ENCODE peak calls at places on chromosome 3, in seven cellular contexts. K is astrocyte, J is H1, G is GM12878, D is fibroblast of lung, N is MM.1S, T is PC-9. X is an unnamed sample.

GRCh38 chr3:177929310-177929709 is 606.9 kb upstream of the KCNMB2 start:
- DNase-seq in K (peak; percentile 55), J (no peak), G (no peak), D (peak; percentile 60), N (no peak), T (no peak), X (no peak)

GRCh38 chr3:112056451-112056929 is 22.0 kb downstream of the TMPRSS7 start:
- DNase-seq in K (peak; percentile 88), J (no peak), G (no peak), D (peak; percentile 89), N (no peak), T (no peak), X (no peak)

GRCh38 chr3:159829056-159829995 is 159.3 kb upstream of the IL12A start:
- DNase-seq in K (no peak), J (no peak), G (no peak), D (peak; percentile 41), N (no peak), T (peak; percentile 87), X (peak; percentile 86)

GRCh38 chr3:160755776-160756304 is at the start of gene PPM1L:
- DNase-seq in K (peak; percentile 25), J (no peak), G (no peak), D (peak; percentile 56), N (peak; percentile 73), T (peak; percentile 47), X (peak; percentile 67)

GRCh38 chr3:131526801-131527347 is 24.1 kb upstream of the MRPL3 start:
- DNase-seq in K (peak; percentile 40), J (peak; percentile 84), G (no peak), D (peak; percentile 65), N (no peak), T (no peak), X (peak; percentile 74)

GRCh38 chr3:10748040-10748439 is 68.0 kb upstream of the SLC6A11 start:
- DNase-seq in K (no peak), J (no peak), G (no peak), D (no peak), N (no peak), T (no peak), X (no peak)

GRCh38 chr3:154795582-154795981 is 284.5 kb upstream of the MME start:
- DNase-seq in K (peak; percentile 94), J (no peak), G (no peak), D (peak; percentile 95), N (no peak), T (no peak), X (no peak)

GRCh38 chr3:29430558-29430971 is 149.7 kb downstream of the RBMS3 start:
- DNase-seq in K (peak; percentile 78), J (no peak), G (no peak), D (peak; percentile 84), N (no peak), T (no peak), X (peak; percentile 87)

GRCh38 chr3:52372822-52373504 is 56.8 kb downstream of the DNAH1 start:
- DNase-seq in K (no peak), J (peak; percentile 81), G (no peak), D (no peak), N (no peak), T (no peak), X (no peak)

GRCh38 chr3:159082514-159082913 is 280.7 kb downstream of the MFSD1 start:
- DNase-seq in K (peak; percentile 83), J (no peak), G (no peak), D (peak; percentile 88), N (peak; percentile 31), T (no peak), X (no peak)

GRCh38 chr3:41711656-41712055 is 250.2 kb downstream of the ULK4 start:
- DNase-seq in K (peak; percentile 63), J (no peak), G (peak; percentile 2), D (peak; percentile 70), N (no peak), T (no peak), X (peak; percentile 80)

GRCh38 chr3:58037141-58037910 is 29.1 kb downstream of the FLNB start:
- DNase-seq in K (no peak), J (no peak), G (no peak), D (no peak), N (no peak), T (no peak), X (no peak)

GRCh38 chr3:192408721-192409151 is 318.6 kb downstream of the FGF12 start:
- DNase-seq in K (no peak), J (peak; percentile 65), G (no peak), D (peak; percentile 20), N (peak; percentile 13), T (no peak), X (no peak)

GRCh38 chr3:173785004-173785403 is 387.5 kb downstream of the NLGN1 start:
- DNase-seq in K (no peak), J (no peak), G (no peak), D (no peak), N (no peak), T (no peak), X (no peak)

GRCh38 chr3:8990266-8991215 is 27.3 kb upstream of the RAD18 start:
- DNase-seq in K (peak; percentile 29), J (peak; percentile 36), G (no peak), D (peak; percentile 41), N (no peak), T (no peak), X (no peak)

GRCh38 chr3:69864751-69865150 is 125.5 kb downstream of the MITF start:
- DNase-seq in K (no peak), J (no peak), G (no peak), D (no peak), N (no peak), T (no peak), X (no peak)

GRCh38 chr3:16412192-16412808 is 101.2 kb downstream of the RFTN1 start:
- DNase-seq in K (no peak), J (no peak), G (no peak), D (no peak), N (no peak), T (no peak), X (no peak)

GRCh38 chr3:29695201-29695904 is 414.5 kb downstream of the RBMS3 start:
- DNase-seq in K (peak; percentile 73), J (no peak), G (no peak), D (peak; percentile 75), N (no peak), T (peak; percentile 36), X (peak; percentile 55)

GRCh38 chr3:72614394-72615074 is 233.7 kb downstream of the SHQ1 start:
- DNase-seq in K (no peak), J (no peak), G (no peak), D (no peak), N (no peak), T (no peak), X (no peak)

GRCh38 chr3:123067689-123068226 is 933 bp downstream of the PDIA5 start:
- DNase-seq in K (no peak), J (no peak), G (no peak), D (no peak), N (peak; percentile 27), T (no peak), X (peak; percentile 34)

GRCh38 chr3:134407247-134407640 is 33.0 kb upstream of the AMOTL2 start:
- DNase-seq in K (no peak), J (no peak), G (no peak), D (peak; percentile 21), N (no peak), T (no peak), X (no peak)

GRCh38 chr3:126685493-126685892 is 18.5 kb upstream of the CHCHD6 start:
- DNase-seq in K (peak; percentile 10), J (no peak), G (no peak), D (peak; percentile 20), N (no peak), T (no peak), X (no peak)

GRCh38 chr3:79175870-79176269 is 591.9 kb downstream of the ROBO1 start:
- DNase-seq in K (no peak), J (no peak), G (no peak), D (no peak), N (no peak), T (no peak), X (peak; percentile 8)

GRCh38 chr3:15501126-15501525 is 20.4 kb downstream of the COLQ start:
- DNase-seq in K (no peak), J (no peak), G (no peak), D (no peak), N (no peak), T (no peak), X (no peak)

GRCh38 chr3:117355566-117355965 is 646.0 kb downstream of the TUSC7 start:
- DNase-seq in K (no peak), J (peak; percentile 51), G (no peak), D (peak; percentile 1), N (no peak), T (no peak), X (peak; percentile 69)
- TF ChIP-seq CTCF in K (peak; percentile 13), J (peak; percentile 45), G (peak; percentile 51), D (peak; percentile 39), N (peak; percentile 38), T (no peak), X (peak; percentile 57)

DNA sequence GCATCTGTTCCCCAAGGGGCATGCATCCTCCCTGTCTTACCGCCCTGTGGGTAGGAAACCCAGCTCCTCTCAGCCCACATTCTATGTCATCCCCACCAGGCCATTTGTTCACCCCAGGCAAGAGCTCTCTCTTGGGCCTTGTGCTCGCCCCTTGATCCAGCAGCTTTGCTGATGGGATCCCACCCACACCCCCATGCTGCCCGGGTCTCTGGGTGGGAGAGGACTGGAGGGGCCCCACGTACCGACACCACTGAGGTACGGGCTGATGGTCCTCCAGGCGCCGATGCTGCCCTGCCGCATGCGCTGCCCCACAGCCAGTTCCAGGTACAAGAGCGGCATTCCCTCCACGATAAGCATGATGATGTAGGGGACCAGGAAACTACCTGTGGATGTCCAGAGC is 14.5 kb downstream of the SLC6A20 start:
- DNase-seq in K (no peak), J (peak; percentile 17), G (no peak), D (no peak), N (no peak), T (no peak), X (no peak)
- TF ChIP-seq EZH2 in K (no peak), J (no peak), G (no peak), D (no peak), N (no peak), T (no peak), X (no peak)

DNA sequence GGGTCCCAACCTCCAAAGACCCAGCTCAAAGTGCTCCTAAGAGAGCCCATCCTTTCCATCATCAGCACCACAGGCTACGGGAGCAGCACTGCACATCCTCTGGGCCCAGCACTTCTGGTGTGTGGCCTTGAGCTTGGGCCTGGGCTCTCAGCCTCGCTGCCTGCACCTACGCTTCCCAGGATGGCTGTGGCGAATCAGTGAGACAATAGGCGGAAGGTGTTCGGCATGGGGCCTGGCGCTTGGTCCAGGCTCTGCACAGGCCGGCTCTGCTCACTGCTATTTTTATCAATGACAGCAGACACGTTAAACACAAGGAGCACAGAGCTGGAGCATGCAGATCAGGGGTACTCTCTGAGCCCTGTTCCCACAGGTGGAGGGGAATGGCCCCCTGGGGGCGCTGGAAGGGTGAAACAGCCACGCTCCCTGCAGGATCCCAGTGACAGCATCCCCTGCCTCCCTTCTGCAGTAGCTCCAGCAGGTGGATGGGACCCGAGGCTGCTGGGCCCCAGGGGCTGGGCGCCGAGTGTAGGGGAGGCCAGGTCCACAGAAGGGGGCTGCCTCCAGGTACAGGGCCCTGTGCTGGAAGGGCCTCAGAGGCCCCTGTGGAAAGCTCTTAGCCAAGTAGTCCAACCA is 90.0 kb upstream of the RPL32 start:
- DNase-seq in K (no peak), J (no peak), G (no peak), D (no peak), N (no peak), T (no peak), X (no peak)
- TF ChIP-seq CTCF in K (no peak), J (no peak), G (no peak), D (no peak), N (no peak), T (no peak), X (no peak)

GRCh38 chr3:129160891-129161859 is at the start of gene ISY1:
- DNase-seq in K (peak; percentile 92), J (peak; percentile 86), G (peak; percentile 87), D (peak; percentile 95), N (peak; percentile 95), T (peak; percentile 86), X (peak; percentile 98)
- TF ChIP-seq EZH2 in K (no peak), J (no peak), G (peak; percentile 40), D (no peak), N (no peak), T (no peak), X (no peak)